ENCODE peak calls at places on chromosomes 1 and 21, in five cellular contexts. Q, U, C, O and J are unnamed samples.

GRCh38 chr21:23858878-23859277 is 1748.4 kb downstream of the MRPL39 start:
- DNase-seq in U (no peak), Q (no peak), O (no peak), C (no peak), J (no peak)

GRCh38 chr1:10733967-10734366 is 62.5 kb downstream of the CASZ1 start:
- DNase-seq in C (no peak), U (no peak), O (no peak), Q (no peak), J (no peak)

GRCh38 chr1:91606546-91607078 is 106.0 kb downstream of the CDC7 start:
- DNase-seq in U (no peak), Q (no peak), O (no peak), C (no peak), J (no peak)

GRCh38 chr1:192805832-192806323 is 3.0 kb upstream of the RGS2 start:
- DNase-seq in Q (peak; percentile 61), U (peak; percentile 95), O (peak; percentile 92), C (peak; percentile 97), J (peak; percentile 77)

GRCh38 chr1:115262886-115263285 is 75.2 kb downstream of the NGF start:
- DNase-seq in U (no peak), Q (no peak), O (peak; percentile 45), C (peak; percentile 62), J (no peak)

GRCh38 chr21:45001134-45002095 is 61.6 kb downstream of the SLX9 start:
- DNase-seq in C (peak; percentile 49), Q (no peak), U (no peak), O (peak; percentile 55), J (peak; percentile 59)

GRCh38 chr1:94383966-94384408 is 34.2 kb upstream of the ABCD3 start:
- DNase-seq in C (peak; percentile 56), Q (no peak), O (peak; percentile 63), U (no peak), J (no peak)

GRCh38 chr1:225840223-225840610 is 30.3 kb downstream of the EPHX1 start:
- DNase-seq in O (no peak), C (no peak), U (no peak), Q (no peak), J (no peak)

GRCh38 chr1:152185544-152186391 is 26.7 kb upstream of the RPTN start:
- DNase-seq in O (peak; percentile 54), U (no peak), C (peak; percentile 79), Q (no peak), J (peak; percentile 29)

GRCh38 chr1:201575912-201576311 is 37.0 kb downstream of the NAV1 start:
- DNase-seq in O (no peak), Q (no peak), U (no peak), C (no peak), J (no peak)

GRCh38 chr21:45539046-45539795 is 3.0 kb downstream of the SLC19A1 start:
- DNase-seq in C (no peak), U (no peak), Q (no peak), O (no peak), J (no peak)

GRCh38 chr1:4170548-4170947 is 270.5 kb upstream of the C1orf174 start:
- DNase-seq in Q (no peak), C (no peak), U (no peak), O (no peak), J (no peak)

GRCh38 chr1:232435746-232436145 is 194.2 kb downstream of the SIPA1L2 start:
- DNase-seq in U (no peak), C (peak; percentile 75), Q (no peak), O (peak; percentile 66), J (peak; percentile 39)

GRCh38 chr1:33383974-33384767 is 46.7 kb downstream of the PHC2 start:
- DNase-seq in U (no peak), O (peak; percentile 90), Q (peak; percentile 51), C (peak; percentile 75), J (no peak)

GRCh38 chr21:28540514-28540913 is 452.2 kb downstream of the LTN1 start:
- DNase-seq in U (no peak), O (peak; percentile 75), C (peak; percentile 84), Q (peak; percentile 23), J (no peak)

GRCh38 chr1:63787875-63788274 is 14.1 kb downstream of the ROR1 start:
- DNase-seq in O (no peak), C (no peak), Q (no peak), U (no peak), J (no peak)

GRCh38 chr1:24275104-24275410 is 44.1 kb upstream of the GRHL3 start:
- DNase-seq in Q (no peak), O (no peak), U (no peak), C (no peak), J (no peak)

GRCh38 chr1:163069142-163069541 is at the start of gene RGS4:
- DNase-seq in O (peak; percentile 95), U (no peak), C (peak; percentile 99), Q (peak; percentile 90), J (peak; percentile 87)

GRCh38 chr21:45103966-45104520 is 29.7 kb downstream of the ADARB1 start:
- DNase-seq in O (no peak), U (no peak), Q (no peak), C (no peak), J (no peak)

GRCh38 chr1:235586992-235587391 is 62.6 kb downstream of the GNG4 start:
- DNase-seq in Q (no peak), C (no peak), O (no peak), U (no peak), J (no peak)

GRCh38 chr1:235588156-235588555 is 61.4 kb downstream of the GNG4 start:
- DNase-seq in O (no peak), C (no peak), U (no peak), Q (no peak), J (no peak)

GRCh38 chr1:235588916-235589515 is 60.6 kb downstream of the GNG4 start:
- DNase-seq in C (no peak), O (peak; percentile 66), U (no peak), Q (no peak), J (no peak)

GRCh38 chr1:235584973-235585372 is 64.6 kb downstream of the GNG4 start:
- DNase-seq in U (no peak), C (no peak), Q (no peak), O (no peak), J (no peak)

GRCh38 chr1:235586413-235586812 is 63.2 kb downstream of the GNG4 start:
- DNase-seq in Q (no peak), U (no peak), O (no peak), C (no peak), J (no peak)
- TF ChIP-seq CTCF in Q (no peak), U (no peak), O (no peak), C (no peak), J (no peak)

GRCh38 chr1:34929853-34930701 is 627 bp upstream of the DLGAP3 start:
- DNase-seq in Q (no peak), C (no peak), O (no peak), U (no peak), J (no peak)
- TF ChIP-seq CTCF in Q (no peak), C (no peak), O (no peak), U (no peak), J (no peak)

GRCh38 chr1:156336242-156336641 is 1.9 kb downstream of the CCT3 start:
- DNase-seq in C (no peak), U (peak; percentile 47), Q (no peak), O (no peak), J (no peak)
- TF ChIP-seq CTCF in C (no peak), U (peak; percentile 2), Q (no peak), O (peak; percentile 14), J (no peak)

DNA sequence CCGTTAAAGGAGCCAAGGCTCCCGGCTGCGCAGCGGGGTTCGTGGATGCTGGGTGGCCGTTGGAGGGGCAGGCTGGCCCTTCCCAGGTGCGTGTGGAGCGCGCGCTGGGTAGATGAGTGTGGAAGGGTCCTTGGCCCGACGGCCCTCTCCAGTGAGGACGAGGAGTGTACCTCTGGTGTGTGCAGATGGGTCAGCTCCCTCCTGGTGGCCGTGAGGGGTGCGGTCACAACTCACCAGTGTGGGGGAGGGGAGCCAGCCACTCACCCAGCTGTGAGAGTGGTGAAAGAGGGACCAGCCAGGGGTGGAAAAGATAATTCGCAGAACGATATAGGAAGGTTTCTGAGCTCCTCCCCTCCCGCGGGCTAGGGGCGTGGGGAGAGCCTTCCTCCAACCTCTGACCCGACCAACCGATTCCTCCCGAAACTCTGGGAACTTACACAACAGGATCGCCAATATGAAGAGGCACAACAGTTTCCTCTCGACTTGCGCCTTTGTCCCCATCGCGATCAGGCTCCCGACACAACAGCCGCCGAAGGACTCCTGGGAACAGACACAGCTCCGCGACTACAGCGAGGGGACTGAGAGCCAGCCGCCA is at the start of gene F11R:
- DNase-seq in C (no peak), O (no peak), Q (no peak), U (peak; percentile 60), J (no peak)
- TF ChIP-seq CTCF in C (no peak), O (no peak), Q (no peak), U (no peak), J (no peak)

DNA sequence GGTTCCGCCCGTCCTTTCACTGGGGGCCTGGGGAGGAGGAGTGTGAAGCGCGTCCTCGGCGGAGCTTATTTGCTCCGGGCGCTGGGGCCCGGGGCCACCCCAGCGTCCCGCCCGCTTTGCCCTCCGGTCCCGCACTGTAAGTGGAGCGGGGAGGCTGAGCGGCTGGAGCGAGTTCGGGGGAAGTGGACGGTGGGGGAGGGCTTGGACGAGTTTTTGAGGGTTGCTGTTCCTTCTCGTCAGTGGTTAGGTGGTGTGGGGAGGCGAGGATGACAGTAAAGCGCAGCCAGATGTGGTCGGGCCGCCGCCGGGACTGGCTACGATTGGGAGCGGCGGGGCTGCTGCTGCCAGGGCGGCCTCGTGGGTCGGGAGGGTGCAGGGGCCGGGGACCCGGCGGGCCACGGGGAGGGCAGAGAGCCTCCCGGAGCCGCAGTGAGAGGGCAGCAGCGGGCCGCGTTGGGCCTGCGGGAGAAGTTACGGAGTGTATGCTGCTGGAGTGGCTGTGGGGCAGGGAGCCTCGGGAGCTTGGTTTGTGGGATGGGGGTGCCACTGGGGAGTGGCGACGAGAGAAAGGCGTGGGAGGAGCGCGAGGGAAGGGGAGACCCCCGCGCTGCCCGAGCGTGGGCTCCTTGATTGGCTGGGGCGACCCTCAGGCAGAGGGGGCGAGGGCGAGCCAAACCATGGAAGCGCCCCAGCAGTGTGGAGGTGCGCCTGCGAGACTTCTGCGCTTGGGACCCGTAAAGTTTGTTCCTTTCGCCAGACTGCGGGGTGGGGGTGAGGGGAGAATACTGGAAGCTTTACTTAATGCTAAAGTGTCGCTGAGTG is 2.1 kb downstream of the ADGRL2 start:
- DNase-seq in Q (no peak), O (peak; percentile 30), C (peak; percentile 67), U (no peak), J (no peak)
- TF ChIP-seq CTCF in Q (peak; percentile 76), O (no peak), C (peak; percentile 60), U (no peak), J (peak; percentile 54)

GRCh38 chr21:33264561-33264960 is 1.6 kb upstream of the IL10RB start:
- DNase-seq in Q (no peak), C (no peak), O (no peak), U (no peak), J (no peak)

GRCh38 chr21:33266784-33267135 is 593 bp downstream of the IL10RB start:
- DNase-seq in Q (no peak), O (no peak), C (peak; percentile 4), U (no peak), J (no peak)

GRCh38 chr21:33267250-33267649 is 1.1 kb downstream of the IL10RB start:
- DNase-seq in O (no peak), C (peak; percentile 14), Q (no peak), U (no peak), J (no peak)

GRCh38 chr21:33266050-33266783 is at the start of gene IL10RB:
- DNase-seq in C (peak; percentile 45), U (peak; percentile 84), O (peak; percentile 25), Q (no peak), J (no peak)

DNA sequence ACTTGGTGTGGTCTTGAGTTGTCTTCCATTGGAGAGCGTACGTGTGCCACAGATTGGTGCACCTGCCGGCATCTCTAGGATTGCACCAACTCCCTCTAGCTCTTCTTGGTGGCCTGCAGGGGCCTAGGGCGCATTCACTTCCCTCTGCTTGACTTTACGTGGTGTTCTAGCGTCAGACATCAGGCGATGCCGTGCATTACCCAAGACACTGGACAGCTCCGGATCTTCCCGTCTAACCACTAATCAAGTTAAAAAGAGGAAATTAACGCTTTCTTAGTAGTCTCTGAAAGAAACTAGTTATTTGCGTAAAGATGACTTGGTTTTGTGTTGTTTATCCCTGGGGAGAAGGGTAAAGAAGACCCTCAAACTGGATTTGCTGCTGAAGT is 510 bp upstream of the IL10RB start:
- DNase-seq in O (no peak), C (no peak), Q (no peak), U (peak; percentile 84), J (no peak)
- TF ChIP-seq CTCF in O (no peak), C (no peak), Q (no peak), U (no peak), J (no peak)